ENCODE peak calls at places on chromosomes 11 and 22, in four cellular contexts. X is spleen, V is endothelial cell of umbilical vein, F is stomach. R is an unnamed sample.

GRCh38 chr11:32792948-32793475 is 1.4 kb downstream of the CCDC73 start:
- DNase-seq in F (peak; percentile 69), X (no peak), V (peak; percentile 57), R (no peak)

GRCh38 chr22:46587067-46587471 is 33.1 kb upstream of the GRAMD4 start:
- DNase-seq in F (no peak), X (peak; percentile 80), V (no peak), R (no peak)

GRCh38 chr11:14644396-14645246 is 1.0 kb downstream of the PDE3B start:
- DNase-seq in X (peak; percentile 92), F (peak; percentile 34), V (peak; percentile 38), R (no peak)

GRCh38 chr22:30262917-30263741 is 3.5 kb downstream of the OSM start:
- DNase-seq in F (peak; percentile 80), X (peak; percentile 92), V (peak; percentile 57), R (no peak)

GRCh38 chr11:113114452-113115027 is 153.3 kb downstream of the NCAM1 start:
- DNase-seq in V (no peak), F (peak; percentile 80), X (no peak), R (no peak)

GRCh38 chr11:61111786-61112517 is 9.7 kb downstream of the CD5 start:
- DNase-seq in V (no peak), F (no peak), X (peak; percentile 65), R (no peak)

GRCh38 chr11:117223741-117224685 is 7.9 kb downstream of the PCSK7 start:
- DNase-seq in V (no peak), X (no peak), F (no peak), R (no peak)

GRCh38 chr11:70544774-70545625 is 146.7 kb downstream of the CTTN start:
- DNase-seq in V (no peak), X (peak; percentile 64), F (no peak), R (no peak)

GRCh38 chr11:68052137-68052873 is 13.5 kb downstream of the TCIRG1 start:
- DNase-seq in V (no peak), X (no peak), F (no peak), R (no peak)

GRCh38 chr11:46216765-46217089 is 60.7 kb upstream of the CREB3L1 start:
- DNase-seq in V (no peak), F (no peak), X (no peak), R (no peak)

GRCh38 chr22:41830174-41830573 is 2.7 kb upstream of the SREBF2 start:
- DNase-seq in F (no peak), V (no peak), X (no peak), R (no peak)
- TF ChIP-seq POLR2A in F (no peak), V (no peak), X (no peak), R (no peak)

GRCh38 chr22:50303848-50304527 is 3.5 kb downstream of the PLXNB2 start:
- DNase-seq in V (no peak), X (no peak), F (peak; percentile 79), R (no peak)
- H3K27ac ChIP-seq in V (no peak overlapping the region), X (peak overlapping the region; percentile 96), F (peak overlapping the region; percentile 95), R (peak overlapping the region; percentile 90)

GRCh38 chr22:23143119-23143518 is 1.3 kb upstream of the RSPH14 start:
- DNase-seq in V (no peak), F (no peak), X (no peak), R (no peak)

GRCh38 chr22:23146842-23147205 is 1.5 kb downstream of the RAB36 start:
- DNase-seq in F (no peak), V (no peak), X (no peak), R (no peak)

GRCh38 chr22:23142546-23143105 is 836 bp upstream of the RSPH14 start:
- DNase-seq in F (no peak), V (no peak), X (peak; percentile 75), R (no peak)

GRCh38 chr22:23144432-23144831 is 845 bp upstream of the RAB36 start:
- DNase-seq in F (no peak), V (no peak), X (peak; percentile 36), R (no peak)

GRCh38 chr22:23144926-23145906 is at the start of gene RAB36:
- DNase-seq in X (peak; percentile 99), F (peak; percentile 96), V (peak; percentile 95), R (no peak)
- TF ChIP-seq POLR2AphosphoS5 in X (peak; percentile 69), F (no peak), V (peak; percentile 22), R (peak; percentile 67)

GRCh38 chr11:64760759-64761417 is 1.1 kb upstream of the PYGM start:
- DNase-seq in V (no peak), F (no peak), X (peak; percentile 66), R (no peak)

GRCh38 chr11:64759131-64759721 is 548 bp downstream of the PYGM start:
- DNase-seq in V (no peak), X (no peak), F (no peak), R (no peak)

GRCh38 chr11:64758330-64759079 is 1.3 kb downstream of the PYGM start:
- DNase-seq in F (no peak), X (peak; percentile 59), V (no peak), R (no peak)

GRCh38 chr11:64757549-64758329 is 2.0 kb downstream of the PYGM start:
- DNase-seq in X (peak; percentile 67), F (no peak), V (no peak), R (no peak)

DNA sequence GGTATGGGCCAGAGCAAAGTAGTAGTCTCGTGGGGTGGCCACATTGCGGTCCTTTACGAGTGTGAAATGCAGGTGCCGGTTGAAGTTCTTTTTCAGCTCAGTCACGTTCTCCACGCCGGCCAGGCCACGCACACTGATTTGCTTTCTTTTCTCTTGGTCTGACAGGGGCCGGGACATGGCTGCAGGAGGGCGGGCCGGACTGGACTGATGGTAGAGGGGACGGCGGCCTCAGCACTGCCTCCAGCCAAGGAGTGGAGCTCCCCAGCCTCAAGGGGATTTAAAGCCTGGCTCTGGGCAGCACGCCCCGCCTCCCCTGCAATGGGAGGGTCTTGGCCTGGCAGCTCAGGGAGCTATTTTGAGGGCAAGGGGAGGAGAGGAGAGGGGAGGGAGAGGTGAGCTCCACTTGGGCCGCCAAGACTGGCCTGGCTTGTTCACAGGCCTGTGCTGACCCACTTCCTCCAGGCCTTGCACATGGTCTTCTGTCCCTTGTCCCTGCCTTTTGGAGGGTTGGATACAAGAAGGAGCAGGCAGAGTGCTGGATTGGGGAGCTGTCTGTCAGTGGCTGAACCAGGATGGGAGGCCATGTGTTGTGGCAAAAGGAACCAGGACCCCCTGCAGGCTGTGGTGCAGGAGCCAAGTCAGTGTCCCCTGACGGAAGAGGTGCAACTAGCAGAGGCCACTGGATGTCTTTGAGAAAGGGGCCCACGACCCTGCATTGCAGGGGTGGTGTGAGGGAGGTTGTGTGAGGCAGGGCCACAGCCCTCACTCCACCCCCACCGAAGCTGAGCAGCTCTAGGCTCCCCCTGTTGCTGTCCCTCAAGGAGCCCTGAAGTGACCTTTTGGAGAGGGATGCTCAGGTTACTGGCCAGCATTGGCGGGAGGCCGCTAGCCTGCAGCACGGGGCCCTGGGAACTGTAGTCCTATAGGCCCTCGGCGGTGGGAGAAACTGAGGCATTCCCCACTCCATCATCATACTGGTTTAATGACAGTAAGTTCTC is at the start of gene PYGM:
- DNase-seq in F (no peak), V (no peak), X (peak; percentile 73), R (no peak)
- TF ChIP-seq POLR2A in F (no peak), V (no peak), X (no peak), R (no peak)

DNA sequence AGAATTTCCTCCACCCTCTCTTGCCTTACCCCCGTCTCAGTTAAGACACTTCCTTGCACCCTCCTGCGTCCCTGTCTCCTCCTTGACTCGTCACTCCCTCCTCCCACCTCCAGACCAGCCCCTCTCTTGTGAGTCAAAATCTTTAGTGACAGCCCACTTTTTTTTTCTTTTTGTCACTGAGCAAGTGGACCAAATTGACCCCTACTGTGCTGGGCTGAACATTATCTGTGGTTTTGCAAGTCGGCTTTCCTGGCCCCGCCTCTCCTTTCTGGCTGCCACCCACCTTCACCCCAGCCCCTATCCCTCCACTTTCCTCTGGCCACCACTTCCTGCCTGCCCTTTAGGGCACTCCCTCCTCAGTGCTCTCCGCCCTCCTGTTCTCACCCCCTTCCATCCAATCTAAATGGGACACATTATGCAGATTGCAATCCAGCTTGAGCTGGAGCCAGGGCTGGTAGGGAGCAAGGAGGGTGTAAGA is at the start of gene APLNR:
- DNase-seq in F (no peak), V (no peak), X (no peak), R (no peak)
- H3K27ac ChIP-seq in F (peak within 1 kb of the TSS; percentile 34), V (no peak within 1 kb of the TSS), X (peak within 1 kb of the TSS; percentile 82), R (no peak within 1 kb of the TSS)

R was measured in vagina.